ENCODE peak calls at places on chromosomes 1 and 21, in nine cellular contexts. C is HuH-7.5; E is stromal cell of bone marrow; A is stimulated activated CD4-positive, alpha-beta T cell treated with anti-CD3 and anti-CD28 coated beads, Interleukin-12 subunit alpha, Interleukin-12 subunit beta, amount 100 ng/mL, for 4 hours; V is lung microvascular endothelial cell; R is T-helper 9 cell; D is MG63; P is pancreas; W is naive B cell. T is an unnamed sample.

GRCh38 chr1:37167479-37167878 is 133.2 kb upstream of the GRIK3 start:
- DNase-seq in C (no peak), P (no peak), W (no peak), R (no peak), E (no peak), V (no peak), D (no peak), A (no peak), T (no peak)

GRCh38 chr1:167803358-167804217 is 81.8 kb downstream of the MPZL1 start:
- DNase-seq in E (peak), P (peak), A (peak), R (peak), V (peak), W (peak), C (peak), D (peak), T (peak)

GRCh38 chr21:45336870-45337269 is 49.2 kb upstream of the POFUT2 start:
- DNase-seq in D (no peak), C (no peak), R (no peak), E (no peak), P (no peak), V (no peak), A (no peak), W (no peak), T (no peak)

GRCh38 chr1:57401671-57402070 is 22.2 kb downstream of the DAB1 start:
- DNase-seq in V (no peak), E (no peak), W (no peak), P (no peak), C (no peak), R (no peak), A (no peak), D (no peak), T (no peak)

GRCh38 chr1:25700626-25701025 is 84.0 kb downstream of the MAN1C1 start:
- DNase-seq in R (no peak), P (no peak), A (no peak), C (no peak), D (no peak), E (no peak), V (no peak), W (no peak), T (no peak)

GRCh38 chr1:247528812-247529474 is 7.3 kb downstream of the OR2C3 start:
- DNase-seq in C (no peak), R (no peak), W (no peak), V (no peak), P (no peak), E (no peak), D (peak), A (no peak), T (no peak)

GRCh38 chr1:99634971-99635624 is 10.8 kb upstream of the PALMD start:
- DNase-seq in V (no peak), R (no peak), C (no peak), E (no peak), W (no peak), P (no peak), D (no peak), A (no peak), T (no peak)

GRCh38 chr21:36700295-36700960 is 1.5 kb downstream of the SIM2 start:
- DNase-seq in C (no peak), A (no peak), D (peak), W (no peak), P (no peak), V (no peak), R (no peak), E (no peak), T (no peak)

GRCh38 chr21:35868005-35868868 is 192.1 kb downstream of the SETD4 start:
- DNase-seq in P (no peak), A (no peak), R (no peak), D (no peak), V (no peak), C (no peak), E (no peak), W (peak), T (no peak)

GRCh38 chr1:235074335-235075120 is 54.1 kb downstream of the TOMM20 start:
- DNase-seq in P (peak), R (no peak), D (peak), E (no peak), V (peak), W (no peak), C (no peak), A (peak), T (no peak)

GRCh38 chr1:212353181-212353580 is 61.5 kb downstream of the PACC1 start:
- DNase-seq in R (no peak), E (no peak), D (no peak), C (no peak), A (no peak), P (no peak), W (no peak), V (no peak), T (no peak)

GRCh38 chr1:178931843-178932551 is 61.1 kb upstream of the ANGPTL1 start:
- DNase-seq in C (no peak), W (no peak), P (no peak), D (no peak), A (no peak), V (no peak), E (peak), R (no peak), T (no peak)

GRCh38 chr1:207817778-207818751 is 66.2 kb downstream of the CD46 start:
- DNase-seq in W (no peak), D (no peak), E (no peak), C (no peak), A (no peak), V (no peak), P (no peak), R (no peak), T (no peak)

GRCh38 chr1:5660141-5660935 is 331.9 kb downstream of the NPHP4 start:
- DNase-seq in D (no peak), A (no peak), C (no peak), V (no peak), E (no peak), R (no peak), P (no peak), W (no peak), T (no peak)

GRCh38 chr1:21605964-21606705 is 63.0 kb downstream of the RAP1GAP start:
- DNase-seq in C (no peak), E (no peak), V (no peak), W (no peak), A (no peak), P (no peak), R (no peak), D (no peak), T (no peak)

GRCh38 chr1:101148987-101149386 is 87.8 kb upstream of the S1PR1 start:
- DNase-seq in A (no peak), C (no peak), P (no peak), D (no peak), V (no peak), W (no peak), E (peak), R (no peak), T (no peak)

GRCh38 chr1:214420341-214420740 is 131.1 kb downstream of the PTPN14 start:
- DNase-seq in A (no peak), D (no peak), V (no peak), W (no peak), E (no peak), C (no peak), R (no peak), P (no peak), T (no peak)

GRCh38 chr1:91014475-91014874 is 7.4 kb downstream of the ZNF644 start:
- DNase-seq in E (no peak), R (no peak), V (no peak), D (no peak), P (no peak), W (no peak), A (no peak), C (no peak), T (no peak)

GRCh38 chr1:18099026-18099425 is 8.6 kb upstream of the IGSF21 start:
- DNase-seq in P (no peak), D (no peak), W (no peak), E (no peak), A (no peak), V (no peak), C (no peak), R (no peak), T (no peak)

GRCh38 chr1:30329802-30330557 is 393.4 kb downstream of the MATN1 start:
- DNase-seq in V (no peak), C (no peak), W (no peak), D (no peak), P (no peak), E (no peak), R (no peak), A (no peak), T (no peak)

GRCh38 chr1:8604041-8604942 is 213.1 kb downstream of the RERE start:
- DNase-seq in W (no peak), E (no peak), C (no peak), D (no peak), V (no peak), A (peak), P (no peak), R (no peak), T (no peak)

GRCh38 chr1:107795994-107796393 is 169.0 kb downstream of the VAV3 start:
- DNase-seq in E (no peak), C (no peak), A (no peak), P (no peak), W (no peak), R (no peak), D (no peak), V (no peak), T (no peak)

GRCh38 chr1:168227620-168228019 is 1.8 kb downstream of the SFT2D2 start:
- DNase-seq in P (no peak), D (no peak), R (no peak), A (no peak), E (no peak), W (no peak), V (no peak), C (no peak), T (no peak)

GRCh38 chr1:214584805-214585766 is 17.9 kb upstream of the CENPF start:
- DNase-seq in P (no peak), W (no peak), V (peak), C (no peak), D (no peak), A (no peak), E (peak), R (no peak), T (no peak)

GRCh38 chr1:54813479-54814147 is 12.5 kb upstream of the TTC22 start:
- DNase-seq in D (no peak), A (no peak), P (no peak), C (no peak), R (no peak), W (no peak), V (no peak), E (no peak), T (no peak)

GRCh38 chr1:201475121-201475520 is 6.1 kb upstream of the PHLDA3 start:
- DNase-seq in W (no peak), P (no peak), C (no peak), V (no peak), A (no peak), R (no peak), E (no peak), D (peak), T (no peak)

GRCh38 chr1:3693321-3693720 is 41.0 kb downstream of the TP73 start:
- DNase-seq in C (no peak), V (no peak), R (no peak), E (no peak), P (no peak), W (no peak), A (no peak), D (no peak), T (no peak)

GRCh38 chr1:167454929-167455785 is 63.2 kb downstream of the CD247 start:
- DNase-seq in R (peak), P (peak), V (peak), W (peak), D (peak), A (peak), E (no peak), C (peak), T (peak)

GRCh38 chr1:209937996-209938959 is at the start of gene SYT14:
- DNase-seq in R (no peak), A (no peak), V (no peak), W (no peak), E (peak), C (no peak), D (peak), P (no peak), T (no peak)

GRCh38 chr1:244089561-244089960 is 38.5 kb downstream of the ZBTB18 start:
- DNase-seq in P (no peak), R (no peak), E (no peak), W (no peak), D (no peak), V (no peak), A (no peak), C (no peak), T (no peak)

GRCh38 chr1:26970810-26971209 is 10.5 kb upstream of the KDF1 start:
- DNase-seq in D (no peak), P (no peak), W (no peak), C (no peak), V (no peak), E (no peak), R (no peak), A (no peak), T (no peak)

GRCh38 chr1:41514381-41514780 is 29.9 kb upstream of the EDN2 start:
- DNase-seq in W (no peak), D (peak), V (no peak), E (no peak), P (no peak), R (no peak), C (no peak), A (no peak), T (no peak)

GRCh38 chr21:20646431-20646830 is 351.8 kb upstream of the NCAM2 start:
- DNase-seq in C (no peak), D (no peak), W (no peak), V (no peak), R (no peak), P (no peak), A (no peak), E (no peak), T (no peak)

T was measured in T follicular helper cell.